ENCODE peak calls at places on chromosomes 4 and X, in four cellular contexts. One of them, this sample, is unnamed.
A peak's percentile ranks its signal among the peaks of the same experiment; 100 is the strongest.

GRCh38 chr4:173505924-173506779 is 23.9 kb downstream of the HAND2 start:
- DNase-seq in naive thymus-derived CD8-positive, alpha-beta T cell: no peak
- DNase-seq in breast epithelium: no peak
- DNase-seq in hypothalamus: peak; percentile 40
- DNase-seq in this sample: no peak

GRCh38 chr4:97513917-97514316 is 629.4 kb downstream of the STPG2 start:
- DNase-seq in naive thymus-derived CD8-positive, alpha-beta T cell: no peak
- DNase-seq in breast epithelium: no peak
- DNase-seq in hypothalamus: no peak
- DNase-seq in this sample: no peak

GRCh38 chr4:155207534-155208257 is 740 bp upstream of the NPY2R start:
- DNase-seq in naive thymus-derived CD8-positive, alpha-beta T cell: no peak
- DNase-seq in breast epithelium: no peak
- DNase-seq in hypothalamus: no peak
- DNase-seq in this sample: no peak

GRCh38 chr4:89752932-89753598 is 83.9 kb downstream of the SNCA start:
- DNase-seq in naive thymus-derived CD8-positive, alpha-beta T cell: no peak
- DNase-seq in breast epithelium: no peak
- DNase-seq in hypothalamus: no peak
- DNase-seq in this sample: no peak

GRCh38 chr4:109184421-109184956 is 118.0 kb downstream of the COL25A1 start:
- DNase-seq in naive thymus-derived CD8-positive, alpha-beta T cell: no peak
- DNase-seq in breast epithelium: no peak
- DNase-seq in hypothalamus: no peak
- DNase-seq in this sample: no peak

GRCh38 chr4:32858971-32859370 is 2138.8 kb downstream of the PCDH7 start:
- DNase-seq in naive thymus-derived CD8-positive, alpha-beta T cell: no peak
- DNase-seq in breast epithelium: no peak
- DNase-seq in hypothalamus: no peak
- DNase-seq in this sample: no peak

GRCh38 chr4:177323416-177323815 is 13.7 kb downstream of the NEIL3 start:
- DNase-seq in naive thymus-derived CD8-positive, alpha-beta T cell: no peak
- DNase-seq in breast epithelium: no peak
- DNase-seq in hypothalamus: no peak
- DNase-seq in this sample: no peak

GRCh38 chr4:68948985-68949384 is 2.6 kb downstream of the UGT2A3 start:
- DNase-seq in naive thymus-derived CD8-positive, alpha-beta T cell: no peak
- DNase-seq in breast epithelium: no peak
- DNase-seq in hypothalamus: no peak
- DNase-seq in this sample: no peak

GRCh38 chr4:41468122-41468521 is 69.8 kb upstream of the LIMCH1 start:
- DNase-seq in naive thymus-derived CD8-positive, alpha-beta T cell: no peak
- DNase-seq in breast epithelium: no peak
- DNase-seq in hypothalamus: no peak
- DNase-seq in this sample: no peak

GRCh38 chrX:39762266-39762841 is 335.4 kb downstream of the BCOR start:
- DNase-seq in naive thymus-derived CD8-positive, alpha-beta T cell: no peak
- DNase-seq in breast epithelium: no peak
- DNase-seq in hypothalamus: no peak
- DNase-seq in this sample: no peak

GRCh38 chrX:40468033-40468979 is 112.5 kb upstream of the ATP6AP2 start:
- DNase-seq in naive thymus-derived CD8-positive, alpha-beta T cell: peak; percentile 23
- DNase-seq in breast epithelium: no peak
- DNase-seq in hypothalamus: peak; percentile 68
- DNase-seq in this sample: no peak

GRCh38 chr4:102825261-102826071 is 1.9 kb downstream of the UBE2D3 start:
- DNase-seq in naive thymus-derived CD8-positive, alpha-beta T cell: peak; percentile 35
- DNase-seq in breast epithelium: no peak
- DNase-seq in hypothalamus: peak; percentile 18
- DNase-seq in this sample: peak; percentile 41

GRCh38 chrX:27953161-27953560 is 28.1 kb downstream of the DCAF8L1 start:
- DNase-seq in naive thymus-derived CD8-positive, alpha-beta T cell: no peak
- DNase-seq in breast epithelium: no peak
- DNase-seq in hypothalamus: no peak
- DNase-seq in this sample: no peak

This sample was measured in naive thymus-derived CD4-positive, alpha-beta T cell.